ENCODE peak calls at places on chromosome 10, in five cellular contexts. One of them, this sample, is unnamed.

GRCh38 chr10:42691361-42692120 is 53.2 kb upstream of the ZNF33B start:
- DNase-seq in activated T-cell treated with anti-CD3 and anti-CD28 coated beads for 24 hours: no peak
- DNase-seq in right cardiac atrium: no peak
- DNase-seq in naive thymus-derived CD8-positive, alpha-beta T cell: no peak
- DNase-seq in DMS153: peak
- DNase-seq in this sample: peak

GRCh38 chr10:3780056-3780765 is 4.8 kb downstream of the KLF6 start:
- DNase-seq in naive thymus-derived CD8-positive, alpha-beta T cell: no peak
- DNase-seq in right cardiac atrium: peak
- DNase-seq in DMS153: no peak
- DNase-seq in activated T-cell treated with anti-CD3 and anti-CD28 coated beads for 24 hours: no peak
- DNase-seq in this sample: peak

GRCh38 chr10:28628184-28628893 is 49.0 kb upstream of the BAMBI start:
- DNase-seq in activated T-cell treated with anti-CD3 and anti-CD28 coated beads for 24 hours: peak
- DNase-seq in DMS153: peak
- DNase-seq in naive thymus-derived CD8-positive, alpha-beta T cell: peak
- DNase-seq in right cardiac atrium: peak
- DNase-seq in this sample: peak

GRCh38 chr10:64619068-64619467 is 1097.9 kb downstream of the REEP3 start:
- DNase-seq in DMS153: no peak
- DNase-seq in right cardiac atrium: no peak
- DNase-seq in activated T-cell treated with anti-CD3 and anti-CD28 coated beads for 24 hours: no peak
- DNase-seq in naive thymus-derived CD8-positive, alpha-beta T cell: no peak
- DNase-seq in this sample: no peak

GRCh38 chr10:102744374-102745051 is 765 bp downstream of the WBP1L start:
- DNase-seq in DMS153: no peak
- DNase-seq in naive thymus-derived CD8-positive, alpha-beta T cell: no peak
- DNase-seq in right cardiac atrium: no peak
- DNase-seq in activated T-cell treated with anti-CD3 and anti-CD28 coated beads for 24 hours: no peak
- DNase-seq in this sample: peak

GRCh38 chr10:103800789-103801540 is 54.4 kb downstream of the SH3PXD2A start:
- DNase-seq in naive thymus-derived CD8-positive, alpha-beta T cell: peak
- DNase-seq in right cardiac atrium: no peak
- DNase-seq in activated T-cell treated with anti-CD3 and anti-CD28 coated beads for 24 hours: peak
- DNase-seq in DMS153: peak
- DNase-seq in this sample: peak

GRCh38 chr10:15053061-15053460 is 9.3 kb downstream of the OLAH start:
- DNase-seq in DMS153: no peak
- DNase-seq in naive thymus-derived CD8-positive, alpha-beta T cell: no peak
- DNase-seq in right cardiac atrium: no peak
- DNase-seq in activated T-cell treated with anti-CD3 and anti-CD28 coated beads for 24 hours: no peak
- DNase-seq in this sample: no peak

GRCh38 chr10:33240931-33241330 is 93.5 kb downstream of the NRP1 start:
- DNase-seq in right cardiac atrium: no peak
- DNase-seq in naive thymus-derived CD8-positive, alpha-beta T cell: no peak
- DNase-seq in DMS153: no peak
- DNase-seq in activated T-cell treated with anti-CD3 and anti-CD28 coated beads for 24 hours: no peak
- DNase-seq in this sample: no peak